ENCODE peak calls at places on chromosomes 6 and 20, in ten cellular contexts. One of them, this sample, is unnamed. For H3K4me1 and H3K9me3, the result is how much of the 10 kb centered on the place peaks cover.

GRCh38 chr6:46410330-46410953 is 80.8 kb downstream of the RCAN2 start:
- DNase-seq in mammary epithelial cell: peak
- DNase-seq in psoas muscle: no peak
- DNase-seq in hepatocyte: peak
- DNase-seq in CD8-positive, alpha-beta memory T cell: peak
- DNase-seq in GM12878: peak
- DNase-seq in adrenal gland: peak
- DNase-seq in lower lobe of right lung: no peak
- DNase-seq in neural progenitor cell: peak
- DNase-seq in HCT116: peak
- DNase-seq in this sample: no peak

GRCh38 chr6:26249709-26249958 is 115.4 kb upstream of the BTN3A2 start:
- DNase-seq in GM12878: peak
- DNase-seq in HCT116: no peak
- DNase-seq in CD8-positive, alpha-beta memory T cell: no peak
- DNase-seq in mammary epithelial cell: peak
- DNase-seq in adrenal gland: no peak
- DNase-seq in lower lobe of right lung: no peak
- DNase-seq in psoas muscle: no peak
- DNase-seq in neural progenitor cell: no peak
- DNase-seq in hepatocyte: no peak
- DNase-seq in this sample: no peak

GRCh38 chr20:46544576-46544975 is 5.9 kb downstream of the OCSTAMP start:
- DNase-seq in HCT116: no peak
- DNase-seq in lower lobe of right lung: no peak
- DNase-seq in hepatocyte: no peak
- DNase-seq in psoas muscle: no peak
- DNase-seq in GM12878: no peak
- DNase-seq in adrenal gland: no peak
- DNase-seq in CD8-positive, alpha-beta memory T cell: no peak
- DNase-seq in neural progenitor cell: no peak
- DNase-seq in mammary epithelial cell: no peak
- DNase-seq in this sample: no peak

GRCh38 chr20:39893013-39893685 is 795.9 kb downstream of the MAFB start:
- DNase-seq in CD8-positive, alpha-beta memory T cell: no peak
- DNase-seq in neural progenitor cell: no peak
- DNase-seq in GM12878: no peak
- DNase-seq in adrenal gland: no peak
- DNase-seq in lower lobe of right lung: no peak
- DNase-seq in psoas muscle: no peak
- DNase-seq in mammary epithelial cell: peak
- DNase-seq in HCT116: no peak
- DNase-seq in hepatocyte: peak
- DNase-seq in this sample: peak

GRCh38 chr20:2132461-2132901 is 30.9 kb downstream of the STK35 start:
- DNase-seq in lower lobe of right lung: no peak
- DNase-seq in HCT116: peak
- DNase-seq in CD8-positive, alpha-beta memory T cell: no peak
- DNase-seq in psoas muscle: no peak
- DNase-seq in GM12878: no peak
- DNase-seq in neural progenitor cell: no peak
- DNase-seq in hepatocyte: no peak
- DNase-seq in adrenal gland: no peak
- DNase-seq in mammary epithelial cell: peak
- DNase-seq in this sample: no peak

GRCh38 chr6:51893356-51893755 is 194.1 kb downstream of the PKHD1 start:
- DNase-seq in psoas muscle: no peak
- DNase-seq in mammary epithelial cell: no peak
- DNase-seq in lower lobe of right lung: no peak
- DNase-seq in CD8-positive, alpha-beta memory T cell: no peak
- DNase-seq in HCT116: no peak
- DNase-seq in neural progenitor cell: no peak
- DNase-seq in adrenal gland: no peak
- DNase-seq in hepatocyte: no peak
- DNase-seq in GM12878: no peak
- DNase-seq in this sample: peak

GRCh38 chr6:48664850-48665249 is 553.9 kb upstream of the PTCHD4 start:
- DNase-seq in GM12878: no peak
- DNase-seq in mammary epithelial cell: peak
- DNase-seq in adrenal gland: no peak
- DNase-seq in lower lobe of right lung: no peak
- DNase-seq in hepatocyte: no peak
- DNase-seq in neural progenitor cell: no peak
- DNase-seq in CD8-positive, alpha-beta memory T cell: no peak
- DNase-seq in HCT116: no peak
- DNase-seq in psoas muscle: no peak
- DNase-seq in this sample: peak

GRCh38 chr20:5171074-5171789 is 44.4 kb downstream of the CDS2 start:
- DNase-seq in HCT116: no peak
- DNase-seq in neural progenitor cell: peak
- DNase-seq in mammary epithelial cell: no peak
- DNase-seq in CD8-positive, alpha-beta memory T cell: no peak
- DNase-seq in hepatocyte: no peak
- DNase-seq in adrenal gland: peak
- DNase-seq in GM12878: no peak
- DNase-seq in psoas muscle: no peak
- DNase-seq in lower lobe of right lung: no peak
- DNase-seq in this sample: peak

GRCh38 chr6:108874470-108875160 is 26.4 kb downstream of the ARMC2 start:
- DNase-seq in psoas muscle: no peak
- DNase-seq in mammary epithelial cell: no peak
- DNase-seq in adrenal gland: peak
- DNase-seq in CD8-positive, alpha-beta memory T cell: peak
- DNase-seq in neural progenitor cell: no peak
- DNase-seq in lower lobe of right lung: no peak
- DNase-seq in GM12878: peak
- DNase-seq in hepatocyte: peak
- DNase-seq in HCT116: no peak
- DNase-seq in this sample: no peak

GRCh38 chr6:43666181-43666920 is 21.2 kb downstream of the MRPS18A start:
- DNase-seq in hepatocyte: no peak
- DNase-seq in neural progenitor cell: peak
- DNase-seq in CD8-positive, alpha-beta memory T cell: no peak
- DNase-seq in mammary epithelial cell: no peak
- DNase-seq in HCT116: no peak
- DNase-seq in GM12878: no peak
- DNase-seq in lower lobe of right lung: no peak
- DNase-seq in adrenal gland: no peak
- DNase-seq in psoas muscle: no peak
- DNase-seq in this sample: peak

GRCh38 chr6:43669050-43669921 is 18.3 kb downstream of the MRPS18A start:
- DNase-seq in psoas muscle: peak
- DNase-seq in hepatocyte: peak
- DNase-seq in GM12878: no peak
- DNase-seq in mammary epithelial cell: peak
- DNase-seq in neural progenitor cell: peak
- DNase-seq in CD8-positive, alpha-beta memory T cell: no peak
- DNase-seq in lower lobe of right lung: no peak
- DNase-seq in adrenal gland: peak
- DNase-seq in HCT116: no peak
- DNase-seq in this sample: no peak

GRCh38 chr6:43665376-43665775 is 20.5 kb downstream of the RSPH9 start:
- DNase-seq in CD8-positive, alpha-beta memory T cell: no peak
- DNase-seq in GM12878: no peak
- DNase-seq in neural progenitor cell: no peak
- DNase-seq in adrenal gland: no peak
- DNase-seq in HCT116: no peak
- DNase-seq in hepatocyte: no peak
- DNase-seq in mammary epithelial cell: no peak
- DNase-seq in lower lobe of right lung: no peak
- DNase-seq in psoas muscle: no peak
- DNase-seq in this sample: peak

GRCh38 chr6:43668151-43669028 is 19.2 kb downstream of the MRPS18A start:
- DNase-seq in hepatocyte: peak
- DNase-seq in lower lobe of right lung: peak
- DNase-seq in GM12878: peak
- DNase-seq in CD8-positive, alpha-beta memory T cell: peak
- DNase-seq in adrenal gland: peak
- DNase-seq in mammary epithelial cell: peak
- DNase-seq in psoas muscle: peak
- DNase-seq in neural progenitor cell: peak
- DNase-seq in HCT116: peak
- DNase-seq in this sample: peak

DNA sequence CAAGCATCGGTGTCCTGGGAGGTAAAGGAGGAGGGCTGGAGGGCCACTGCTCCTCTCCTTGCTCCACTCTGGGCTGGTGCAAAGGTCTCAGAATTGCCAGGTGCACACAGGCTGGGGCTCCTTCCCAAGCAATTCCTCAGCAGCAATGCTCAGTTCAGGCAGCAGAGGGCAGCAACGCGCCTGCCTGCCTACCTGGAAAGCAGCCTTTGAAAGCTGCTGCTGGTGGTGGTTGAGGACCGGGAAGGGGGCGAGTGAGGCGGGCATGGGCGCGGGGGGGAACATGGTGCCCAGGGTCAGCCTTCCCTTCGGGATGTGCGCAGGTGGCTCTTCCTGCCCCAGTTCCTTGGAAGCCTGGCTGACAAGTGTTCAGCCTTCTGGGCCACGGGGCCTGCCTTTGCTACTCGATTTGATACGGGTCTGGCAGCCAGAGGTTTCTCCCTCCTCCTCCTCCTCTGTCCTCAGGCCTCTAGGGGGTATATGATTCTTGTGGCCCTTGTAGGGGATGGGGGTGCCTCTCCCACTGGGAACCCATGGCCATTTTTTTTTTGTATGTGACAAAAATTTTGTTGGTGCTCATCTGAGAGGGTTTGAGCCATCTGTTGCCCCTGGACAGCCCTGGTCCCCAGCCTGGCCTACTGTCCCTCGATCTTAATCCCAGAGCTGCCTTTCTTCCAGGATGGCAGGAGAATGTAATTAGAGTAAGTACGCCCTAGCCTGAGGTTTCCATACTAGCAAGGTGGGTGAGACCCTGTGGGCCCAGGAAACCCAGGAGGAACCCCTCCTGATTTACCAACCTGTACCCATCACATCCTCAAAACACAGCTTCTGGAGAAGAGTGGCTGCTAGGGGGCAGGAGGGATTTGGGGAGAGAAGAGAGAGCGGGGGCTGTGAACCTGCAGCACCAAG is 20.1 kb downstream of the MRPS18A start:
- DNase-seq in mammary epithelial cell: peak
- DNase-seq in psoas muscle: peak
- DNase-seq in lower lobe of right lung: peak
- DNase-seq in CD8-positive, alpha-beta memory T cell: peak
- DNase-seq in GM12878: no peak
- DNase-seq in hepatocyte: peak
- DNase-seq in HCT116: peak
- DNase-seq in adrenal gland: peak
- DNase-seq in neural progenitor cell: peak
- DNase-seq in this sample: peak
- H3K4me3 ChIP-seq in mammary epithelial cell: no peak
- H3K4me3 ChIP-seq in psoas muscle: peak
- H3K4me3 ChIP-seq in lower lobe of right lung: peak
- H3K4me3 ChIP-seq in CD8-positive, alpha-beta memory T cell: no peak
- H3K4me3 ChIP-seq in GM12878: no peak
- H3K4me3 ChIP-seq in hepatocyte: no peak
- H3K4me3 ChIP-seq in HCT116: no peak
- H3K4me3 ChIP-seq in adrenal gland: no peak
- H3K4me3 ChIP-seq in neural progenitor cell: peak
- H3K4me3 ChIP-seq in this sample: no peak

GRCh38 chr20:23540624-23541023 is 27.7 kb downstream of the CST9L start:
- DNase-seq in hepatocyte: no peak
- DNase-seq in HCT116: no peak
- DNase-seq in psoas muscle: no peak
- DNase-seq in GM12878: no peak
- DNase-seq in CD8-positive, alpha-beta memory T cell: no peak
- DNase-seq in lower lobe of right lung: no peak
- DNase-seq in adrenal gland: no peak
- DNase-seq in mammary epithelial cell: peak
- DNase-seq in neural progenitor cell: no peak
- DNase-seq in this sample: no peak

GRCh38 chr20:23536601-23537000 is 31.7 kb downstream of the CST9L start:
- DNase-seq in lower lobe of right lung: no peak
- DNase-seq in neural progenitor cell: no peak
- DNase-seq in HCT116: no peak
- DNase-seq in GM12878: no peak
- DNase-seq in mammary epithelial cell: no peak
- DNase-seq in psoas muscle: no peak
- DNase-seq in CD8-positive, alpha-beta memory T cell: no peak
- DNase-seq in adrenal gland: no peak
- DNase-seq in hepatocyte: no peak
- DNase-seq in this sample: no peak

GRCh38 chr20:23544133-23544532 is 24.2 kb downstream of the CST9L start:
- DNase-seq in lower lobe of right lung: no peak
- DNase-seq in CD8-positive, alpha-beta memory T cell: no peak
- DNase-seq in HCT116: no peak
- DNase-seq in neural progenitor cell: no peak
- DNase-seq in adrenal gland: no peak
- DNase-seq in mammary epithelial cell: no peak
- DNase-seq in GM12878: no peak
- DNase-seq in hepatocyte: no peak
- DNase-seq in psoas muscle: no peak
- DNase-seq in this sample: no peak

GRCh38 chr20:23537030-23537429 is 31.3 kb downstream of the CST9L start:
- DNase-seq in lower lobe of right lung: no peak
- DNase-seq in psoas muscle: no peak
- DNase-seq in mammary epithelial cell: no peak
- DNase-seq in CD8-positive, alpha-beta memory T cell: no peak
- DNase-seq in HCT116: no peak
- DNase-seq in neural progenitor cell: no peak
- DNase-seq in hepatocyte: no peak
- DNase-seq in adrenal gland: no peak
- DNase-seq in GM12878: no peak
- DNase-seq in this sample: no peak

GRCh38 chr20:23541330-23541729 is 27.0 kb downstream of the CST9L start:
- DNase-seq in CD8-positive, alpha-beta memory T cell: no peak
- DNase-seq in adrenal gland: no peak
- DNase-seq in lower lobe of right lung: no peak
- DNase-seq in GM12878: no peak
- DNase-seq in mammary epithelial cell: peak
- DNase-seq in hepatocyte: peak
- DNase-seq in HCT116: no peak
- DNase-seq in psoas muscle: no peak
- DNase-seq in neural progenitor cell: peak
- DNase-seq in this sample: no peak
- H3K4me1 ChIP-seq in CD8-positive, alpha-beta memory T cell: under half
- H3K4me1 ChIP-seq in adrenal gland: under half
- H3K4me1 ChIP-seq in lower lobe of right lung: under half
- H3K4me1 ChIP-seq in GM12878: under half
- H3K4me1 ChIP-seq in mammary epithelial cell: under half
- H3K4me1 ChIP-seq in hepatocyte: under half
- H3K4me1 ChIP-seq in HCT116: under half
- H3K4me1 ChIP-seq in psoas muscle: under half
- H3K4me1 ChIP-seq in neural progenitor cell: under half
- H3K4me1 ChIP-seq in this sample: under half

GRCh38 chr6:100920028-100920427 is 38.9 kb upstream of the ASCC3 start:
- DNase-seq in neural progenitor cell: no peak
- DNase-seq in psoas muscle: no peak
- DNase-seq in mammary epithelial cell: no peak
- DNase-seq in adrenal gland: no peak
- DNase-seq in CD8-positive, alpha-beta memory T cell: no peak
- DNase-seq in GM12878: no peak
- DNase-seq in hepatocyte: peak
- DNase-seq in HCT116: no peak
- DNase-seq in lower lobe of right lung: no peak
- DNase-seq in this sample: no peak
- H3K9me3 ChIP-seq in neural progenitor cell: under half
- H3K9me3 ChIP-seq in psoas muscle: under half
- H3K9me3 ChIP-seq in mammary epithelial cell: under half
- H3K9me3 ChIP-seq in adrenal gland: under half
- H3K9me3 ChIP-seq in CD8-positive, alpha-beta memory T cell: under half
- H3K9me3 ChIP-seq in GM12878: under half
- H3K9me3 ChIP-seq in hepatocyte: under half
- H3K9me3 ChIP-seq in HCT116: under half
- H3K9me3 ChIP-seq in lower lobe of right lung: under half
- H3K9me3 ChIP-seq in this sample: under half

GRCh38 chr6:170459451-170459850 is 93.7 kb downstream of the PSMB1 start:
- DNase-seq in adrenal gland: peak
- DNase-seq in HCT116: no peak
- DNase-seq in psoas muscle: peak
- DNase-seq in GM12878: peak
- DNase-seq in lower lobe of right lung: peak
- DNase-seq in CD8-positive, alpha-beta memory T cell: no peak
- DNase-seq in neural progenitor cell: no peak
- DNase-seq in hepatocyte: no peak
- DNase-seq in mammary epithelial cell: peak
- DNase-seq in this sample: no peak
- H3K4me3 ChIP-seq in adrenal gland: no peak
- H3K4me3 ChIP-seq in HCT116: no peak
- H3K4me3 ChIP-seq in psoas muscle: no peak
- H3K4me3 ChIP-seq in GM12878: no peak
- H3K4me3 ChIP-seq in lower lobe of right lung: peak
- H3K4me3 ChIP-seq in CD8-positive, alpha-beta memory T cell: no peak
- H3K4me3 ChIP-seq in neural progenitor cell: no peak
- H3K4me3 ChIP-seq in hepatocyte: no peak
- H3K4me3 ChIP-seq in mammary epithelial cell: no peak
- H3K4me3 ChIP-seq in this sample: no peak